ENCODE peak calls at places on chromosomes 5 and 9, in ten cellular contexts. S is fibroblast of lung, J is GM06990, V is right atrium auricular region, X is pancreas, W is body of pancreas, P is SK-N-SH, I is WERI-Rb-1, F is tibial artery, D is cardiac muscle cell. T is an unnamed sample. For H3K36me3, the result is how much of the 10 kb centered on the place peaks cover.

GRCh38 chr5:72246239-72246580 is 73.8 kb downstream of the MRPS27 start:
- DNase-seq in S (no peak), J (no peak), V (no peak), X (no peak), W (no peak), P (peak), I (no peak), F (no peak), D (peak), T (no peak)

GRCh38 chr5:148912714-148913398 is 86.4 kb downstream of the ADRB2 start:
- DNase-seq in S (peak), J (no peak), V (no peak), X (no peak), W (peak), P (peak), I (peak), F (no peak), D (no peak), T (peak)

GRCh38 chr5:143488372-143488771 is 84.9 kb upstream of the NR3C1 start:
- DNase-seq in S (no peak), J (no peak), V (no peak), X (no peak), W (no peak), P (no peak), I (no peak), F (no peak), D (no peak), T (no peak)

GRCh38 chr5:81398741-81399140 is 4.8 kb upstream of the ACOT12 start:
- DNase-seq in S (no peak), J (no peak), V (no peak), X (no peak), W (no peak), P (no peak), I (no peak), F (no peak), D (no peak), T (no peak)

GRCh38 chr9:5509573-5509972 is 758 bp upstream of the PDCD1LG2 start:
- DNase-seq in S (peak), J (no peak), V (no peak), X (no peak), W (no peak), P (no peak), I (no peak), F (no peak), D (no peak), T (peak)

GRCh38 chr5:178467261-178468195 is 122.7 kb downstream of the COL23A1 start:
- DNase-seq in S (peak), J (no peak), V (no peak), X (no peak), W (peak), P (no peak), I (no peak), F (peak), D (no peak), T (peak)

GRCh38 chr9:351916-352315 is 137.3 kb downstream of the DOCK8 start:
- DNase-seq in S (no peak), J (no peak), V (no peak), X (no peak), W (no peak), P (no peak), I (no peak), F (no peak), D (no peak), T (no peak)

GRCh38 chr9:74025402-74025894 is 471.7 kb upstream of the RORB start:
- DNase-seq in S (no peak), J (no peak), V (no peak), X (no peak), W (no peak), P (no peak), I (no peak), F (no peak), D (no peak), T (peak)

GRCh38 chr5:7856855-7857254 is 5.9 kb upstream of the CFAP90 start:
- DNase-seq in S (peak), J (no peak), V (no peak), X (no peak), W (peak), P (peak), I (peak), F (no peak), D (peak), T (no peak)

GRCh38 chr5:143141652-143142051 is 261.8 kb downstream of the NR3C1 start:
- DNase-seq in S (no peak), J (no peak), V (no peak), X (no peak), W (no peak), P (no peak), I (no peak), F (no peak), D (no peak), T (no peak)

GRCh38 chr9:72628191-72628590 is 106.8 kb downstream of the TMC1 start:
- DNase-seq in S (no peak), J (no peak), V (no peak), X (no peak), W (no peak), P (no peak), I (no peak), F (no peak), D (no peak), T (peak)

GRCh38 chr9:129568560-129569505 is 52.1 kb downstream of the C9orf50 start:
- DNase-seq in S (no peak), J (no peak), V (no peak), X (peak), W (peak), P (peak), I (peak), F (peak), D (peak), T (no peak)

GRCh38 chr9:76902395-76902794 is 3.5 kb downstream of the PRUNE2 start:
- DNase-seq in S (no peak), J (no peak), V (no peak), X (no peak), W (no peak), P (no peak), I (no peak), F (no peak), D (no peak), T (no peak)

GRCh38 chr5:143248391-143248790 is 155.1 kb downstream of the NR3C1 start:
- DNase-seq in S (peak), J (no peak), V (no peak), X (no peak), W (no peak), P (no peak), I (no peak), F (no peak), D (no peak), T (no peak)

GRCh38 chr5:128538249-128539037 is 398 bp upstream of the FBN2 start:
- DNase-seq in S (peak), J (peak), V (no peak), X (peak), W (peak), P (peak), I (peak), F (peak), D (peak), T (peak)

GRCh38 chr5:81850494-81850893 is 99.6 kb upstream of the SSBP2 start:
- DNase-seq in S (peak), J (no peak), V (peak), X (no peak), W (no peak), P (no peak), I (no peak), F (peak), D (no peak), T (peak)

GRCh38 chr5:171715551-171715950 is 70.1 kb upstream of the SMIM23 start:
- DNase-seq in S (no peak), J (no peak), V (peak), X (no peak), W (no peak), P (no peak), I (no peak), F (no peak), D (no peak), T (no peak)

GRCh38 chr9:37512439-37512838 is 26.7 kb downstream of the POLR1E start:
- DNase-seq in S (no peak), J (no peak), V (no peak), X (no peak), W (no peak), P (no peak), I (no peak), F (no peak), D (no peak), T (no peak)

GRCh38 chr9:123742009-123742767 is 187.7 kb downstream of the DENND1A start:
- DNase-seq in S (peak), J (no peak), V (peak), X (no peak), W (peak), P (no peak), I (no peak), F (peak), D (peak), T (no peak)

GRCh38 chr5:32090026-32090754 is 83.9 kb downstream of the GOLPH3 start:
- DNase-seq in S (no peak), J (no peak), V (peak), X (no peak), W (no peak), P (no peak), I (no peak), F (no peak), D (no peak), T (no peak)

GRCh38 chr5:154296525-154297159 is 106.1 kb downstream of the GALNT10 start:
- DNase-seq in S (no peak), J (no peak), V (no peak), X (no peak), W (peak), P (no peak), I (no peak), F (no peak), D (no peak), T (no peak)

GRCh38 chr5:160643588-160643987 is 208.4 kb downstream of the ATP10B start:
- DNase-seq in S (no peak), J (no peak), V (no peak), X (no peak), W (no peak), P (no peak), I (no peak), F (no peak), D (no peak), T (no peak)

GRCh38 chr5:116178925-116179324 is 94.1 kb downstream of the COMMD10 start:
- DNase-seq in S (no peak), J (no peak), V (no peak), X (no peak), W (no peak), P (no peak), I (no peak), F (no peak), D (no peak), T (no peak)

GRCh38 chr5:74205745-74206570 is 434.6 kb downstream of the ENC1 start:
- DNase-seq in S (no peak), J (no peak), V (no peak), X (no peak), W (no peak), P (no peak), I (no peak), F (no peak), D (no peak), T (no peak)

GRCh38 chr9:124248992-124249391 is 8.8 kb upstream of the NEK6 start:
- DNase-seq in S (no peak), J (no peak), V (no peak), X (no peak), W (no peak), P (no peak), I (no peak), F (peak), D (no peak), T (no peak)

GRCh38 chr5:100900142-100900795 is 2.8 kb downstream of the ST8SIA4 start:
- DNase-seq in S (peak), J (no peak), V (no peak), X (peak), W (peak), P (no peak), I (peak), F (peak), D (peak), T (no peak)

GRCh38 chr9:116516456-116516855 is 170.6 kb upstream of the TRIM32 start:
- DNase-seq in S (no peak), J (no peak), V (no peak), X (no peak), W (no peak), P (no peak), I (no peak), F (no peak), D (no peak), T (no peak)

GRCh38 chr9:134174073-134174449 is 9.7 kb upstream of the RNU6ATAC start:
- DNase-seq in S (no peak), J (no peak), V (no peak), X (peak), W (peak), P (no peak), I (no peak), F (no peak), D (no peak), T (no peak)

GRCh38 chr5:50580506-50580905 is 85.9 kb upstream of the PARP8 start:
- DNase-seq in S (no peak), J (no peak), V (no peak), X (no peak), W (no peak), P (no peak), I (no peak), F (no peak), D (no peak), T (no peak)

GRCh38 chr9:109143881-109144562 is 23.0 kb downstream of the FRRS1L start:
- DNase-seq in S (peak), J (peak), V (no peak), X (no peak), W (no peak), P (peak), I (peak), F (no peak), D (no peak), T (no peak)

GRCh38 chr9:136373300-136374182 is at the start of gene CARD9:
- DNase-seq in S (no peak), J (no peak), V (no peak), X (no peak), W (peak), P (peak), I (peak), F (no peak), D (no peak), T (no peak)

GRCh38 chr5:122772446-122772845 is 2.4 kb upstream of the SNX2 start:
- DNase-seq in S (no peak), J (no peak), V (no peak), X (no peak), W (no peak), P (no peak), I (no peak), F (no peak), D (peak), T (no peak)

GRCh38 chr9:107137495-107138202 is 145.4 kb upstream of the RAD23B start:
- DNase-seq in S (peak), J (no peak), V (no peak), X (no peak), W (peak), P (peak), I (no peak), F (no peak), D (peak), T (no peak)

GRCh38 chr5:179307006-179307800 is 38.1 kb downstream of the ADAMTS2 start:
- DNase-seq in S (no peak), J (no peak), V (no peak), X (no peak), W (no peak), P (no peak), I (no peak), F (peak), D (no peak), T (no peak)

GRCh38 chr9:91740713-91741112 is 209.3 kb downstream of the ROR2 start:
- DNase-seq in S (peak), J (no peak), V (peak), X (no peak), W (peak), P (no peak), I (no peak), F (no peak), D (no peak), T (no peak)

GRCh38 chr5:141320225-141321169 is at the start of gene TAF7:
- DNase-seq in S (peak), J (peak), V (peak), X (peak), W (peak), P (peak), I (peak), F (peak), D (peak), T (peak)

GRCh38 chr9:133477992-133478850 is 678 bp downstream of the SLC2A6 start:
- DNase-seq in S (no peak), J (peak), V (no peak), X (peak), W (no peak), P (no peak), I (peak), F (no peak), D (no peak), T (no peak)

DNA sequence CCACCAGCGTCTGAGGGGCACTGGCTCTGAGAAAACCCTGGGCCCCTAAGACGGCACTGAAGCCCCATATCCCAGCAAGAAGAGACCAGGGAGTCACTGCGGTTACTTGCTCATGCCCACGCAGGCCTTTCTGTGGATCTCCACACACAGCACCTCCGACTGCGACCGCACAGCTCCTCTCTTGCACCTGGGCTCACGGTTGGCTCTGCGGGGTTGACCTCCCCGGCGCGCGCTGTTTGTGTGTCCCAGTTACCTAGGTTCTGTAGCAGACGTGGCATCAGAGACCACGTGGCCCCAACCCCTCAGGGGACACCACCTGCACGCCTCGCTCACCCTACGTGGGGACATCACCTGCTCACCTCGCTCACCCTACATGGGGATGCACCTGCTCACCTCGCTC is 12.7 kb downstream of the LPCAT1 start:
- DNase-seq in S (no peak), J (peak), V (peak), X (peak), W (no peak), P (no peak), I (peak), F (peak), D (no peak), T (no peak)
- H3K36me3 ChIP-seq in S (under half), J (under half), V (under half), X (under half), W (under half), P (under half), I (half or more), F (under half), D (under half), T (under half)

GRCh38 chr9:119523508-119523907 is 154.3 kb upstream of the BRINP1 start:
- DNase-seq in S (no peak), J (no peak), V (no peak), X (no peak), W (no peak), P (no peak), I (no peak), F (no peak), D (no peak), T (no peak)

GRCh38 chr9:119526703-119527102 is 157.5 kb upstream of the BRINP1 start:
- DNase-seq in S (no peak), J (no peak), V (no peak), X (no peak), W (no peak), P (no peak), I (no peak), F (no peak), D (peak), T (no peak)
- TF ChIP-seq CTCF in S (no peak), J (no peak), V (no peak), X (no peak), W (no peak), P (no peak), I (no peak), F (no peak), D (no peak), T (no peak)

GRCh38 chr5:77486344-77486962 is 5.7 kb downstream of the WDR41 start:
- DNase-seq in S (peak), J (no peak), V (no peak), X (no peak), W (peak), P (no peak), I (no peak), F (no peak), D (no peak), T (no peak)
- H3K36me3 ChIP-seq in S (under half), J (under half), V (under half), X (under half), W (under half), P (under half), I (under half), F (under half), D (under half), T (under half)

GRCh38 chr9:113636165-113636564 is 172.6 kb downstream of the RGS3 start:
- DNase-seq in S (peak), J (no peak), V (no peak), X (no peak), W (no peak), P (no peak), I (no peak), F (peak), D (no peak), T (no peak)
- TF ChIP-seq CTCF in S (no peak), J (no peak), V (no peak), X (no peak), W (no peak), P (no peak), I (no peak), F (no peak), D (no peak), T (no peak)

GRCh38 chr5:14698495-14698894 is 34.0 kb downstream of the OTULIN start:
- DNase-seq in S (no peak), J (no peak), V (no peak), X (no peak), W (no peak), P (no peak), I (no peak), F (peak), D (no peak), T (no peak)

GRCh38 chr5:14695152-14695551 is 30.6 kb downstream of the OTULIN start:
- DNase-seq in S (no peak), J (no peak), V (no peak), X (no peak), W (no peak), P (no peak), I (no peak), F (no peak), D (no peak), T (no peak)

GRCh38 chr5:14696851-14697250 is 32.3 kb downstream of the OTULIN start:
- DNase-seq in S (no peak), J (no peak), V (no peak), X (no peak), W (no peak), P (no peak), I (no peak), F (no peak), D (no peak), T (no peak)

GRCh38 chr5:14696057-14696456 is 31.5 kb downstream of the OTULIN start:
- DNase-seq in S (no peak), J (no peak), V (no peak), X (no peak), W (no peak), P (no peak), I (no peak), F (no peak), D (no peak), T (no peak)

GRCh38 chr5:14693070-14693469 is 28.6 kb downstream of the OTULIN start:
- DNase-seq in S (no peak), J (no peak), V (no peak), X (no peak), W (no peak), P (no peak), I (no peak), F (no peak), D (no peak), T (no peak)
- H3K36me3 ChIP-seq in S (under half), J (under half), V (half or more), X (under half), W (under half), P (half or more), I (half or more), F (under half), D (under half), T (under half)